ENCODE peak calls at places on chromosome 12, in four cellular contexts. One of them, this sample, is unnamed.
A peak's percentile ranks its signal among the peaks of the same experiment; 100 is the strongest.

GRCh38 chr12:22230280-22230794 is 104.2 kb downstream of the ST8SIA1 start:
- DNase-seq in T follicular helper cell: no peak
- DNase-seq in fibroblast of pulmonary artery: no peak
- DNase-seq in A172: peak; percentile 7
- DNase-seq in this sample: peak; percentile 69

GRCh38 chr12:119159844-119160243 is 18.9 kb upstream of the HSPB8 start:
- DNase-seq in T follicular helper cell: no peak
- DNase-seq in fibroblast of pulmonary artery: no peak
- DNase-seq in A172: no peak
- DNase-seq in this sample: no peak

GRCh38 chr12:18389820-18390219 is 128.5 kb downstream of the PIK3C2G start:
- DNase-seq in T follicular helper cell: no peak
- DNase-seq in fibroblast of pulmonary artery: no peak
- DNase-seq in A172: no peak
- DNase-seq in this sample: no peak

GRCh38 chr12:47990351-47991105 is 13.7 kb downstream of the COL2A1 start:
- DNase-seq in T follicular helper cell: no peak
- DNase-seq in fibroblast of pulmonary artery: no peak
- DNase-seq in A172: no peak
- DNase-seq in this sample: peak; percentile 35

GRCh38 chr12:14936224-14936861 is 2.0 kb downstream of the ERP27 start:
- DNase-seq in T follicular helper cell: no peak
- DNase-seq in fibroblast of pulmonary artery: no peak
- DNase-seq in A172: no peak
- DNase-seq in this sample: no peak

GRCh38 chr12:3207858-3208257 is 130.7 kb downstream of the TSPAN9 start:
- DNase-seq in T follicular helper cell: no peak
- DNase-seq in fibroblast of pulmonary artery: no peak
- DNase-seq in A172: no peak
- DNase-seq in this sample: no peak

GRCh38 chr12:41521872-41522379 is 333.8 kb downstream of the PDZRN4 start:
- DNase-seq in T follicular helper cell: no peak
- DNase-seq in fibroblast of pulmonary artery: peak; percentile 91
- DNase-seq in A172: peak; percentile 83
- DNase-seq in this sample: peak; percentile 87

GRCh38 chr12:93776581-93777018 is 99.4 kb downstream of the CRADD start:
- DNase-seq in T follicular helper cell: no peak
- DNase-seq in fibroblast of pulmonary artery: peak; percentile 94
- DNase-seq in A172: peak; percentile 61
- DNase-seq in this sample: peak; percentile 93

GRCh38 chr12:52836042-52836466 is 1.9 kb upstream of the KRT79 start:
- DNase-seq in T follicular helper cell: no peak
- DNase-seq in fibroblast of pulmonary artery: peak; percentile 81
- DNase-seq in A172: peak; percentile 75
- DNase-seq in this sample: peak; percentile 85

GRCh38 chr12:93387780-93388179 is 10.1 kb downstream of the NUDT4 start:
- DNase-seq in T follicular helper cell: no peak
- DNase-seq in fibroblast of pulmonary artery: peak; percentile 35
- DNase-seq in A172: peak; percentile 45
- DNase-seq in this sample: peak; percentile 81

GRCh38 chr12:124923906-124924734 is 9.7 kb upstream of the UBC start:
- DNase-seq in T follicular helper cell: no peak
- DNase-seq in fibroblast of pulmonary artery: peak; percentile 77
- DNase-seq in A172: peak; percentile 68
- DNase-seq in this sample: peak; percentile 82

GRCh38 chr12:53268009-53268636 is at the start of gene ESPL1:
- DNase-seq in T follicular helper cell: peak; percentile 71
- DNase-seq in fibroblast of pulmonary artery: peak; percentile 76
- DNase-seq in A172: peak; percentile 42
- DNase-seq in this sample: peak; percentile 75

GRCh38 chr12:102833687-102834435 is 83.2 kb downstream of the PAH start:
- DNase-seq in T follicular helper cell: no peak
- DNase-seq in fibroblast of pulmonary artery: no peak
- DNase-seq in A172: peak; percentile 31
- DNase-seq in this sample: no peak

GRCh38 chr12:77761286-77761685 is 69.4 kb upstream of the NAV3 start:
- DNase-seq in T follicular helper cell: no peak
- DNase-seq in fibroblast of pulmonary artery: no peak
- DNase-seq in A172: no peak
- DNase-seq in this sample: no peak

GRCh38 chr12:8989425-8989824 is at the start of gene KLRG1:
- DNase-seq in T follicular helper cell: no peak
- DNase-seq in fibroblast of pulmonary artery: no peak
- DNase-seq in A172: no peak
- DNase-seq in this sample: no peak

GRCh38 chr12:26416550-26416949 is 221.2 kb downstream of the SSPN start:
- DNase-seq in T follicular helper cell: no peak
- DNase-seq in fibroblast of pulmonary artery: no peak
- DNase-seq in A172: no peak
- DNase-seq in this sample: no peak

GRCh38 chr12:112705037-112705632 is 86.4 kb upstream of the RPH3A start:
- DNase-seq in T follicular helper cell: no peak
- DNase-seq in fibroblast of pulmonary artery: no peak
- DNase-seq in A172: no peak
- DNase-seq in this sample: no peak

GRCh38 chr12:54017845-54018607 is 9.2 kb downstream of the HOXC8 start:
- DNase-seq in T follicular helper cell: peak; percentile 55
- DNase-seq in fibroblast of pulmonary artery: peak; percentile 29
- DNase-seq in A172: peak; percentile 86
- DNase-seq in this sample: peak; percentile 33

GRCh38 chr12:132585177-132585576 is 25.2 kb downstream of the LRCOL1 start:
- DNase-seq in T follicular helper cell: no peak
- DNase-seq in fibroblast of pulmonary artery: no peak
- DNase-seq in A172: no peak
- DNase-seq in this sample: no peak

GRCh38 chr12:63937381-63938168 is 93.1 kb downstream of the SRGAP1 start:
- DNase-seq in T follicular helper cell: no peak
- DNase-seq in fibroblast of pulmonary artery: no peak
- DNase-seq in A172: no peak
- DNase-seq in this sample: no peak

GRCh38 chr12:76318773-76319594 is 29.2 kb downstream of the BBS10 start:
- DNase-seq in T follicular helper cell: no peak
- DNase-seq in fibroblast of pulmonary artery: no peak
- DNase-seq in A172: no peak
- DNase-seq in this sample: no peak